ENCODE peak calls at places on chromosomes 7 and 10, in seven cellular contexts. J is activated CD4-positive, alpha-beta T cell treated with anti-CD3 and anti-CD28 coated beads for 24 hours; X is HEK293T; A is kidney tubule cell; Z is EL; L is astrocyte of the cerebellum; U is H7. Q is an unnamed sample.

GRCh38 chr10:12130237-12130872 is 878 bp downstream of the SEC61A2 start:
- DNase-seq in J (no peak), X (peak), A (peak), Z (peak), L (peak), U (peak), Q (peak)

GRCh38 chr10:131982796-131983195 is 1.1 kb upstream of the BNIP3 start:
- DNase-seq in J (no peak), X (no peak), A (no peak), Z (no peak), L (no peak), U (no peak), Q (no peak)

GRCh38 chr10:5447611-5448071 is 35.3 kb downstream of the NET1 start:
- DNase-seq in J (no peak), X (no peak), A (peak), Z (peak), L (no peak), U (no peak), Q (peak)

GRCh38 chr7:71718563-71718962 is 586.6 kb downstream of the GALNT17 start:
- DNase-seq in J (no peak), X (no peak), A (no peak), Z (no peak), L (no peak), U (no peak), Q (no peak)

GRCh38 chr10:101818958-101819633 is 852 bp upstream of the OGA start:
- DNase-seq in J (no peak), X (peak), A (no peak), Z (no peak), L (no peak), U (peak), Q (no peak)

GRCh38 chr10:77114181-77114821 is 523.3 kb downstream of the KCNMA1 start:
- DNase-seq in J (no peak), X (no peak), A (no peak), Z (no peak), L (no peak), U (peak), Q (no peak)

GRCh38 chr10:115082521-115082920 is 10.6 kb upstream of the ATRNL1 start:
- DNase-seq in J (no peak), X (no peak), A (peak), Z (peak), L (peak), U (no peak), Q (peak)

GRCh38 chr10:36634916-36635315 is 490.5 kb upstream of the ANKRD30A start:
- DNase-seq in J (no peak), X (no peak), A (peak), Z (peak), L (peak), U (no peak), Q (peak)

GRCh38 chr7:110830778-110831177 is 260.1 kb upstream of the LRRN3 start:
- DNase-seq in J (no peak), X (no peak), A (no peak), Z (no peak), L (no peak), U (no peak), Q (no peak)

GRCh38 chr10:46265981-46266505 is 20.8 kb upstream of the ANTXRL start:
- DNase-seq in J (no peak), X (no peak), A (no peak), Z (no peak), L (no peak), U (no peak), Q (no peak)

GRCh38 chr7:50339990-50340500 is 35.5 kb downstream of the IKZF1 start:
- DNase-seq in J (no peak), X (no peak), A (no peak), Z (no peak), L (no peak), U (peak), Q (no peak)

GRCh38 chr7:151218170-151218569 is 7.9 kb upstream of the H2BK1 start:
- DNase-seq in J (no peak), X (no peak), A (no peak), Z (no peak), L (no peak), U (no peak), Q (no peak)

GRCh38 chr7:89072094-89072493 is 276.6 kb upstream of the TEX47 start:
- DNase-seq in J (no peak), X (no peak), A (no peak), Z (no peak), L (peak), U (no peak), Q (no peak)

GRCh38 chr7:86846494-86847190 is 202.9 kb downstream of the GRM3 start:
- DNase-seq in J (no peak), X (no peak), A (peak), Z (no peak), L (no peak), U (no peak), Q (no peak)

GRCh38 chr10:586151-586550 is 103.3 kb downstream of the DIP2C start:
- DNase-seq in J (no peak), X (no peak), A (no peak), Z (no peak), L (no peak), U (peak), Q (no peak)

GRCh38 chr7:74429153-74429747 is 24.5 kb upstream of the GTF2IRD1 start:
- DNase-seq in J (no peak), X (no peak), A (peak), Z (peak), L (peak), U (peak), Q (peak)

GRCh38 chr10:110077436-110078120 is 69.8 kb downstream of the ADD3 start:
- DNase-seq in J (no peak), X (no peak), A (no peak), Z (no peak), L (no peak), U (no peak), Q (peak)

GRCh38 chr10:95260397-95260881 is 30.4 kb downstream of the PDLIM1 start:
- DNase-seq in J (no peak), X (no peak), A (peak), Z (peak), L (peak), U (no peak), Q (peak)

GRCh38 chr10:132005147-132005546 is 23.4 kb upstream of the BNIP3 start:
- DNase-seq in J (no peak), X (no peak), A (no peak), Z (no peak), L (no peak), U (no peak), Q (no peak)

GRCh38 chr10:17518338-17518737 is 63.9 kb upstream of the ST8SIA6 start:
- DNase-seq in J (no peak), X (no peak), A (no peak), Z (no peak), L (no peak), U (no peak), Q (no peak)

GRCh38 chr7:144656960-144657359 is 178.9 kb downstream of the TPK1 start:
- DNase-seq in J (no peak), X (no peak), A (no peak), Z (no peak), L (no peak), U (peak), Q (no peak)

GRCh38 chr7:39042706-39043105 is 65.0 kb downstream of the POU6F2 start:
- DNase-seq in J (no peak), X (no peak), A (no peak), Z (no peak), L (no peak), U (no peak), Q (no peak)

GRCh38 chr7:84091318-84091717 is 103.3 kb downstream of the SEMA3A start:
- DNase-seq in J (no peak), X (no peak), A (no peak), Z (no peak), L (no peak), U (no peak), Q (no peak)

GRCh38 chr10:112294169-112294568 is 11.0 kb downstream of the TECTB start:
- DNase-seq in J (no peak), X (no peak), A (no peak), Z (no peak), L (no peak), U (no peak), Q (no peak)

GRCh38 chr7:74525140-74525539 is 71.4 kb downstream of the GTF2IRD1 start:
- DNase-seq in J (no peak), X (no peak), A (no peak), Z (no peak), L (no peak), U (peak), Q (no peak)

GRCh38 chr7:27182861-27183681 is 2.0 kb downstream of the HOXA11 start:
- DNase-seq in J (no peak), X (no peak), A (peak), Z (peak), L (no peak), U (peak), Q (no peak)

GRCh38 chr10:5585517-5586222 is 60.9 kb downstream of the CALML3 start:
- DNase-seq in J (no peak), X (no peak), A (no peak), Z (no peak), L (peak), U (no peak), Q (no peak)

GRCh38 chr7:128032605-128033235 is 1.5 kb upstream of the LRRC4 start:
- DNase-seq in J (no peak), X (no peak), A (no peak), Z (peak), L (no peak), U (no peak), Q (peak)

GRCh38 chr10:69321037-69321715 is 42.9 kb downstream of the HK1 start:
- DNase-seq in J (no peak), X (no peak), A (no peak), Z (no peak), L (no peak), U (peak), Q (no peak)

GRCh38 chr10:60444494-60445064 is 54.9 kb upstream of the ANK3 start:
- DNase-seq in J (no peak), X (no peak), A (peak), Z (peak), L (peak), U (no peak), Q (peak)

GRCh38 chr10:119025336-119025735 is 4.2 kb upstream of the NANOS1 start:
- DNase-seq in J (no peak), X (no peak), A (peak), Z (peak), L (peak), U (no peak), Q (peak)

GRCh38 chr10:120979435-120980315 is 128.5 kb downstream of the WDR11 start:
- DNase-seq in J (no peak), X (peak), A (peak), Z (no peak), L (no peak), U (peak), Q (no peak)

GRCh38 chr10:133351408-133352318 is 4.5 kb downstream of the PRAP1 start:
- DNase-seq in J (no peak), X (no peak), A (no peak), Z (no peak), L (no peak), U (peak), Q (no peak)

GRCh38 chr10:72308320-72308987 is 34.7 kb downstream of the DDIT4 start:
- DNase-seq in J (no peak), X (no peak), A (peak), Z (peak), L (no peak), U (no peak), Q (peak)

GRCh38 chr10:27760867-27761266 is 15.2 kb upstream of the MKX start:
- DNase-seq in J (no peak), X (no peak), A (no peak), Z (no peak), L (no peak), U (no peak), Q (no peak)

GRCh38 chr10:96292971-96293909 is 11.0 kb upstream of the DNTT start:
- DNase-seq in J (no peak), X (peak), A (peak), Z (peak), L (peak), U (peak), Q (peak)